ENCODE peak calls at places on chromosomes 5 and 9, in four cellular contexts. E, M, U and O are unnamed samples.

GRCh38 chr9:19992556-19992955 is 203.7 kb upstream of the SLC24A2 start:
- DNase-seq in E (no peak), M (no peak), U (no peak), O (no peak)

GRCh38 chr5:13745508-13745907 is 199.0 kb downstream of the DNAH5 start:
- DNase-seq in E (peak), M (no peak), U (no peak), O (no peak)

GRCh38 chr5:96088676-96089075 is 127.0 kb upstream of the ELL2 start:
- DNase-seq in E (no peak), M (no peak), U (no peak), O (no peak)

GRCh38 chr5:42089705-42090104 is 164.6 kb downstream of the FBXO4 start:
- DNase-seq in E (no peak), M (no peak), U (no peak), O (no peak)

GRCh38 chr5:71586052-71586940 is 844 bp upstream of the MCCC2 start:
- DNase-seq in E (peak), M (peak), U (peak), O (no peak)

GRCh38 chr5:67033893-67034605 is 162.6 kb downstream of the CD180 start:
- DNase-seq in E (peak), M (no peak), U (no peak), O (no peak)

GRCh38 chr9:87212563-87213154 is 265.4 kb upstream of the GAS1 start:
- DNase-seq in E (no peak), M (no peak), U (peak), O (peak)

GRCh38 chr9:107286057-107286456 is 3.0 kb downstream of the RAD23B start:
- DNase-seq in E (peak), M (no peak), U (no peak), O (no peak)

GRCh38 chr5:73722224-73722623 is 96.2 kb downstream of the ARHGEF28 start:
- DNase-seq in E (no peak), M (no peak), U (no peak), O (no peak)

GRCh38 chr9:29393064-29393463 is 1819.8 kb upstream of the C9orf72 start:
- DNase-seq in E (no peak), M (no peak), U (no peak), O (no peak)

GRCh38 chr9:111975709-111976108 is 79.1 kb downstream of the UGCG start:
- DNase-seq in E (peak), M (peak), U (no peak), O (peak)

GRCh38 chr5:78547731-78548189 is 100.8 kb downstream of the LHFPL2 start:
- DNase-seq in E (no peak), M (no peak), U (no peak), O (no peak)

GRCh38 chr9:133106511-133107244 is 14.4 kb downstream of the RALGDS start:
- DNase-seq in E (no peak), M (no peak), U (no peak), O (no peak)

GRCh38 chr9:76987594-76988200 is 31.8 kb upstream of the FOXB2 start:
- DNase-seq in E (peak), M (peak), U (peak), O (peak)

GRCh38 chr5:168642019-168642418 is 62.9 kb upstream of the PANK3 start:
- DNase-seq in E (no peak), M (no peak), U (no peak), O (no peak)

GRCh38 chr5:42620579-42621216 is 135.9 kb upstream of the CCDC152 start:
- DNase-seq in E (no peak), M (no peak), U (no peak), O (no peak)

GRCh38 chr5:134026521-134027202 is 21.9 kb upstream of the VDAC1 start:
- DNase-seq in E (peak), M (no peak), U (peak), O (peak)

GRCh38 chr5:139167533-139167932 is 30.6 kb downstream of the SIL1 start:
- DNase-seq in E (no peak), M (no peak), U (no peak), O (no peak)

GRCh38 chr5:139167052-139167451 is 31.1 kb downstream of the SIL1 start:
- DNase-seq in E (no peak), M (no peak), U (no peak), O (no peak)

GRCh38 chr5:139162448-139162847 is 35.7 kb downstream of the SIL1 start:
- DNase-seq in E (no peak), M (no peak), U (no peak), O (no peak)

GRCh38 chr5:139167952-139168720 is 30.0 kb downstream of the SIL1 start:
- DNase-seq in E (no peak), M (no peak), U (no peak), O (no peak)

GRCh38 chr5:139164020-139164419 is 34.1 kb downstream of the SIL1 start:
- DNase-seq in E (no peak), M (no peak), U (no peak), O (no peak)
- TF ChIP-seq CREM in E (no peak), M (no peak), U (peak), O (no peak)

GRCh38 chr5:60649288-60649917 is 50.6 kb downstream of the DEPDC1B start:
- DNase-seq in E (peak), M (peak), U (no peak), O (no peak)

GRCh38 chr5:60652206-60652605 is 47.8 kb downstream of the DEPDC1B start:
- DNase-seq in E (no peak), M (no peak), U (no peak), O (no peak)
- TF ChIP-seq CREM in E (no peak), M (no peak), U (no peak), O (no peak)

DNA sequence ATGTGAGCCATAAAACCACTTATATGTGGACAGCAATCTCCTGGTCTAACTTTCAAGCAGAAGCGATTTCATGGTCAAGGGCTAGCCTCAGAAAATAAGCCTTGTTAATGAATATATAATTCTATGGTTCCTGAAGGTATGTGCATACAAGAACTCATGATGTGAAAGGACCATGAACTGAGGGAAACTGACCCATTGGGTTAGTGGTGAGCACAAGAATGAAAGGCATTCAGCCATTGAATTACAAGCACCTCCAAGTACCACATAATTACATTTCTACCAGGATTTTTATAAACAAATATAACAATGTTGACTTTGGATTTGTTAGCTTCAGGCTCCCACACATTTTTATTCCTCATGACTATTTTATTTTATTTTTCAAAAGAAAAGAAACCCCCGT is 459.0 kb downstream of the TLE4 start:
- DNase-seq in E (no peak), M (no peak), U (no peak), O (no peak)
- TF ChIP-seq CREM in E (no peak), M (no peak), U (no peak), O (no peak)

GRCh38 chr5:157548513-157549282 is 26.9 kb downstream of the ADAM19 start:
- DNase-seq in E (no peak), M (no peak), U (no peak), O (no peak)
- TF ChIP-seq CREM in E (no peak), M (no peak), U (no peak), O (no peak)

DNA sequence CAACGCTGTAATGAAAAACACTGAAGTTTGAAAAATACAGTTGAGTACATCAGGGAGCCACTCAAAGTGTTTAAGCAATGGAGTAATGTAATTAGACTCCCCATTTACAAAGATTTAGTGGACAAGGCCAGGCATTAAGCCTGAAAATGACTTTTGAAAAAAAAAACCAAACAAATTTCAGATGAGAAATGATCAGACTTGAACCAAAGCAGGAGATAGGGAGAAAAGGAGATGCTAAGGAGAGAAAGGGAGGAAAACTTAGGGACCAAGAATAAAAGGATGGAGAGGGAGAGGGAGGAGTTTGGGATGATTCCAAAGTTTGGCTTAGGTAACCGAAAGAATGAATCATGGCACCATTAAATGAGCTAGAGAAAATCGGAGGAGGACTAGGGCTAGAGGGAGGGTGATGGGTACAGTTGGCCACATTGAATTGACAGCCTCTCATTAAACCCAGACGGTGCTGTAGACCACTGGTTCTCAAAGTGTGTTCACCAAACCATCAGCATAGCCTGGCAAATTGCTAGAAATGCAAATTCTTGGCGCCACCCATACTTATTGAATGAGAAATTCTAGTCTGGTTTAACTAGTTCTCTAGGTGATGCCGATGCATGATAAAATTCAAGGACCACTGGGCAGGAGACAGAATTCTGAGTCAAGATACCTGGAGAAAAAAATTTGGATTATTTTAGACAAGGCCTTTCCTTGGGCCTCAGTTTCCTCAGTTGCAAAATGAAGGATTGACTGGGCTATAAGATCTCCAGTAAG is 6.2 kb upstream of the CPEB4 start:
- DNase-seq in E (no peak), M (no peak), U (no peak), O (no peak)
- TF ChIP-seq CREM in E (no peak), M (no peak), U (no peak), O (no peak)

DNA sequence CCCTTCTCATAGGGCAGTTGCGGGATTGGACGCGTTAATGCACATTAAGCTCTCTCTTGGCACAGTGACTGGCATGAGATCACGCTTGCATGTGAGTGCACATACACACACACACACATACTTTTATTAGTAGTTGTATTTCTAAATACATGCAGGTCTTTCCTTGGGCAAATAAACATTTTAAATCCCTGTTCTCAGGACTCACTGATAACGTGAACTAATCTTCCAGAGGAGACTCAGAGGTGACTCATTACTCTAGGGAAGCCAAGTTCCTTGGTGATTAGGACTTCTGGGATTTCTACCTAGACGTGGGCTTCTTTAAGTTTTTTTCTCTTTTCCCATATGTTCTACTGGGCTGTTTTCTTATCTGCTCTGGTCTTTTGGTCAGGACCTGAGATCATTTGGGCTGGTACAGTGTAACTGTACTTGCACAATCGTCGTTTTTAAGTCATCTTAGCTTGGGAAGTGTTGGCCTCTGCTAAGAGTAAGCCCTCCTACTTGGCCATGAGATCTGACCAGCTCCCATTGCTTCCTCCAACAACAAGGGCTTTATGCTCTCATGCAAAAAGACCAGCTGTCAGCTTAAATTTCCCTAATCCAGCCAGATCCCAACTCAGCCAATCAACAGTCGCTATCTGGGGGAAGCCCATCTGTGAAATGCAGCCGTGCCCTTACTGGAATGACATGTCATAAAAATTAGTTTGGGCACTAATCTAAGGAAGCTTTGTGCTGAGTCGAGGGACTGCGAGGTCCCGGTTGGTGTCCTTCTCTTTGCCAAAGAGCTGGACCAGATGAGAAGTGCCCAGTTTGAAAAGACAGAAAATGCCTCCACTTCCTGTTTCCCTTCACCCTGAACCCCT is 176.4 kb upstream of the ANKRD55 start:
- DNase-seq in E (no peak), M (no peak), U (no peak), O (no peak)
- TF ChIP-seq CREM in E (no peak), M (no peak), U (no peak), O (no peak)

DNA sequence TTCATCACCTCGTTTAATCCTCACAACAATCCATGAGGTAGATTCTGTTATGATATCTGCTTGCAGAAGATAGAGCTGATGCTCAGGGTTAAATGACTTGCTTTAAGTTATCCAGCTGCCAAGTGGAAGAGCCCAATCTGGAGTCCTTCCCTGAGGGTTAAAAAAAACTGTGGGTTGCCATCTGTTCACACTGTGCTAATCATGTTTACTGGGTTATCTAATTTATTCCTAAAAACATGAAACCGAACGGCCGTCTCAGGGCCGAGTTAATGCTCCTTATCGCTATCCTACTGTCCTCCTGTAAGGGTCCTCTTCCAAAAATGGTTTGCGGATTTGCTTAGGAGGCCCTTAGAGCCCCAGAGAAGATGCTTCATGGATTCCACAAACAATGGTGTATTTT is 153.3 kb downstream of the YIPF5 start:
- DNase-seq in E (no peak), M (no peak), U (no peak), O (no peak)
- TF ChIP-seq CREM in E (no peak), M (no peak), U (no peak), O (no peak)

GRCh38 chr5:65702036-65702435 is 19.9 kb downstream of the SGTB start:
- DNase-seq in E (no peak), M (no peak), U (no peak), O (no peak)

GRCh38 chr5:65695896-65696295 is 26.0 kb downstream of the SGTB start:
- DNase-seq in E (no peak), M (no peak), U (no peak), O (no peak)

GRCh38 chr5:65696892-65697291 is 25.0 kb downstream of the SGTB start:
- DNase-seq in E (no peak), M (no peak), U (no peak), O (no peak)

GRCh38 chr5:65695162-65695755 is 26.6 kb downstream of the SGTB start:
- DNase-seq in E (no peak), M (peak), U (no peak), O (no peak)

DNA sequence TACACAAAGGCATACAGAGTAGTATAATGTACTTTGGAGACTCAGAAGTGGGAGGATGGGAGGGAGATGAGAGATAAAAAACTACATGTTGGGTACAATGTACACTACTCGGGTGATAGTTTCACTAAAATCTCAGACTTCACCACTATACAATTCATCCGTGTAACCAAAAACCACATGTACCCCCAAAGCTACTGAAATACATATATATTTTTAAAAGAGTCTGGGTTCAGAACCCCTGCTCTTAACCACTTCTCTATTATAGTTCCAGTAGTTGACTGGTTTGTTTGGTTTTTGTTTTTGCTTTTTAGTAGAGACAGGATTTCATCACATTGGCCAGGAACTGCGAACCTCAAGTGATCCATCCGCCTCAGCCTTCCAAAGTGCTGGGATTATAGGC is 22.6 kb downstream of the SGTB start:
- DNase-seq in E (no peak), M (peak), U (no peak), O (no peak)
- TF ChIP-seq CREM in E (no peak), M (no peak), U (no peak), O (no peak)

GRCh38 chr5:145991044-145991575 is 54.7 kb downstream of the SH3RF2 start:
- DNase-seq in E (no peak), M (no peak), U (no peak), O (no peak)
- TF ChIP-seq CREM in E (no peak), M (no peak), U (no peak), O (no peak)

DNA sequence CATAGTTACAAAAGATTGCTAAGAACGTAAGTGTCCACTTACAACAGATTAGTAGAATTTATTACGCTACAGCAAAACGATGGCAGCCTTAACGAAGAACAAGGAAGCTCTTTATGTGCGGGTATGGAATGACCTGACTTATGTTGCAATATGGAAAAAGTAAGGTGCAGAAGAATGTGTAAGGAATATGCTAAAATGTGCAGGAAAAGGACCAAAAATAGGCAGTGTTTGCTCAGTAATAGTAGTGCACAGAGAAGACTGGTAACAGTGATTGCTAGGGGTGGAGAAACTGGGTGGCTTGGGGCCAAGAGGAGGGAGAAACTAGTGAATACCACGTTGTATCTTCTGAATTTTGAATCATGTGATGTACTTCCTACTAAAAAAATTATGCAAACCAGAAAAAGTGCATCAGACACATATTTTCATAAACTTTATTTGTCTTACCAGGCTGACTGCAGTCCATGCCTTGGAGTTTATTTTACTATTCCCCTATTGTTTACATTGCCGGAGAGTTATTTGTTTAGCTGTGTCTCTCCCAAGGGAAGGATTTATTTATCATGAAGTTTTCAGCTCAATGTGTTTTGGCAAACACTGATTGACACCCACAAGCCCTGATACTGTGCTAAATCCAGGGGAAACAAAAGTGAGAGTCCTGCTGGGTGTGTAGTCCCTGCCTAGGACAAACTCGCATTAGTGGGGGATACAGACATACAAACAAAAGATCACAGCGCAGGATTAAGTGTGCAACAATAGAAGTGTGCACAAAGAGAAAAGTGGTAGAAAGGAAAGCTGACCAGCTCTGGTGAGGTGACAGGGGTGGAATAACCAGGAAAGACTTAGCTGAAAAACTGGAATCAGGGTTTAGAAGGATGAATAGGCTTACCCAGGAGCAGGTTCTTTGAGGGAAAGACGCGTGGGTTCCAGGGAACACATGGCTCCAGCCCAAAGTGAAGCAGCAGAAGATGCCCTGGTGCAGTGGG is 33.9 kb upstream of the ZNF484 start:
- DNase-seq in E (peak), M (no peak), U (no peak), O (no peak)
- TF ChIP-seq CREM in E (no peak), M (no peak), U (no peak), O (no peak)